ENCODE peak calls at places on chromosomes 13 and 19, in five cellular contexts. L is progenitor cell of endocrine pancreas, P is activated T-cell treated with anti-CD3 and anti-CD28 coated beads for 1 hour, Y is heart right ventricle, B is NCI-H1105 treated with DMSO at 0.1 percent for 48 hours. K is an unnamed sample.

GRCh38 chr19:51324082-51324481 is 12.6 kb downstream of the IGLON5 start:
- DNase-seq in B (no peak), P (no peak), Y (no peak), L (no peak), K (no peak)

GRCh38 chr13:74287672-74288169 is 153.5 kb upstream of the KLF12 start:
- DNase-seq in B (peak), P (peak), Y (peak), L (no peak), K (peak)

GRCh38 chr19:29752450-29753025 is 37.5 kb upstream of the C19orf12 start:
- DNase-seq in B (no peak), Y (no peak), L (no peak), P (no peak), K (no peak)

GRCh38 chr13:112510002-112510780 is 77.8 kb downstream of the TUBGCP3 start:
- DNase-seq in P (no peak), L (no peak), Y (peak), B (peak), K (peak)

GRCh38 chr19:4206818-4207484 is 22.4 kb upstream of the EBI3 start:
- DNase-seq in B (no peak), P (no peak), L (no peak), Y (no peak), K (no peak)

GRCh38 chr19:41871573-41872383 is 5.3 kb upstream of the CD79A start:
- DNase-seq in L (no peak), P (no peak), B (no peak), Y (peak), K (no peak)

GRCh38 chr19:32129141-32129540 is 216.3 kb upstream of the ZNF507 start:
- DNase-seq in Y (no peak), P (no peak), L (no peak), B (no peak), K (no peak)

GRCh38 chr19:40348961-40349507 is 539 bp downstream of the PLD3 start:
- DNase-seq in L (no peak), P (no peak), B (peak), Y (peak), K (peak)

GRCh38 chr19:17777840-17778620 is 16.9 kb upstream of the B3GNT3 start:
- DNase-seq in Y (no peak), B (no peak), L (no peak), P (no peak), K (no peak)

GRCh38 chr19:5661483-5661882 is 18.8 kb downstream of the MICOS13 start:
- DNase-seq in Y (no peak), L (no peak), B (no peak), P (no peak), K (no peak)

GRCh38 chr13:39462456-39462855 is 140.5 kb downstream of the LHFPL6 start:
- DNase-seq in P (no peak), L (no peak), Y (no peak), B (no peak), K (no peak)

GRCh38 chr19:43774103-43774939 is 6.5 kb downstream of the KCNN4 start:
- DNase-seq in P (no peak), L (peak), B (no peak), Y (peak), K (no peak)

GRCh38 chr13:100550433-100550832 is 38.2 kb downstream of the GGACT start:
- DNase-seq in B (no peak), Y (peak), P (no peak), L (no peak), K (no peak)

GRCh38 chr19:15091918-15092753 is 10.1 kb downstream of the OR1I1 start:
- DNase-seq in L (no peak), B (peak), P (peak), Y (peak), K (peak)

GRCh38 chr19:36771275-36772231 is 1.1 kb downstream of the ZNF850 start:
- DNase-seq in L (peak), B (peak), P (no peak), Y (peak), K (no peak)

GRCh38 chr19:4391701-4392543 is 8.4 kb downstream of the SH3GL1 start:
- DNase-seq in L (no peak), Y (peak), B (no peak), P (no peak), K (no peak)